ENCODE peak calls at places on chromosome 18, in six cellular contexts. G is AG10803, E is glutamatergic neuron, V is Calu3, B is astrocyte of the spinal cord, U is MCF 10A. Q is an unnamed sample.

GRCh38 chr18:40874233-40874632 is 1080.8 kb upstream of the PIK3C3 start:
- DNase-seq in G (peak; percentile 50), E (no peak), V (no peak), B (peak; percentile 34), U (peak; percentile 52), Q (no peak)

GRCh38 chr18:23049698-23050373 is 85.4 kb upstream of the CABLES1 start:
- DNase-seq in G (no peak), E (peak; percentile 24), V (no peak), B (no peak), U (no peak), Q (no peak)

GRCh38 chr18:7325126-7325430 is 94.2 kb downstream of the LRRC30 start:
- DNase-seq in G (no peak), E (no peak), V (no peak), B (no peak), U (peak; percentile 65), Q (no peak)

GRCh38 chr18:10760986-10761385 is 235.2 kb downstream of the NAPG start:
- DNase-seq in G (no peak), E (no peak), V (no peak), B (no peak), U (no peak), Q (no peak)

GRCh38 chr18:24136967-24137373 is 1.9 kb upstream of the CABYR start:
- DNase-seq in G (no peak), E (no peak), V (no peak), B (no peak), U (peak; percentile 30), Q (no peak)

GRCh38 chr18:494602-494983 is 5.9 kb downstream of the COLEC12 start:
- DNase-seq in G (peak; percentile 78), E (no peak), V (no peak), B (peak; percentile 30), U (no peak), Q (no peak)

GRCh38 chr18:46156838-46157237 is 52.7 kb downstream of the HAUS1 start:
- DNase-seq in G (no peak), E (no peak), V (no peak), B (no peak), U (no peak), Q (no peak)

GRCh38 chr18:56574827-56575226 is 63.6 kb downstream of the TXNL1 start:
- DNase-seq in G (no peak), E (no peak), V (no peak), B (no peak), U (no peak), Q (no peak)

GRCh38 chr18:60499675-60500074 is 127.1 kb upstream of the MC4R start:
- DNase-seq in G (no peak), E (no peak), V (no peak), B (no peak), U (no peak), Q (no peak)

GRCh38 chr18:70442933-70443332 is 154.1 kb downstream of the SOCS6 start:
- DNase-seq in G (no peak), E (no peak), V (no peak), B (peak; percentile 9), U (no peak), Q (no peak)

GRCh38 chr18:79927597-79928562 is 23.6 kb downstream of the SLC66A2 start:
- DNase-seq in G (no peak), E (no peak), V (no peak), B (no peak), U (no peak), Q (no peak)

GRCh38 chr18:63149200-63149587 is 170.4 kb downstream of the BCL2 start:
- DNase-seq in G (no peak), E (peak; percentile 52), V (no peak), B (no peak), U (no peak), Q (no peak)

GRCh38 chr18:50065039-50065438 is 129.9 kb downstream of the MYO5B start:
- DNase-seq in G (no peak), E (no peak), V (no peak), B (no peak), U (no peak), Q (no peak)

GRCh38 chr18:30562231-30562630 is 480.3 kb downstream of the DSC3 start:
- DNase-seq in G (no peak), E (no peak), V (no peak), B (no peak), U (no peak), Q (no peak)

GRCh38 chr18:27378396-27379094 is 193.4 kb upstream of the CHST9 start:
- DNase-seq in G (peak; percentile 1), E (no peak), V (peak; percentile 81), B (peak; percentile 79), U (peak; percentile 90), Q (no peak)

GRCh38 chr18:907880-908512 is 3.3 kb downstream of the ADCYAP1 start:
- DNase-seq in G (no peak), E (peak; percentile 44), V (no peak), B (no peak), U (no peak), Q (no peak)

GRCh38 chr18:78713064-78713463 is 266.6 kb upstream of the SALL3 start:
- DNase-seq in G (no peak), E (no peak), V (no peak), B (no peak), U (no peak), Q (no peak)

GRCh38 chr18:3651266-3651665 is 201.3 kb downstream of the TGIF1 start:
- DNase-seq in G (no peak), E (no peak), V (no peak), B (no peak), U (no peak), Q (no peak)

GRCh38 chr18:71878226-71878625 is 665.9 kb downstream of the CBLN2 start:
- DNase-seq in G (no peak), E (no peak), V (no peak), B (peak; percentile 4), U (no peak), Q (no peak)

GRCh38 chr18:69177702-69178101 is 223.0 kb upstream of the DOK6 start:
- DNase-seq in G (no peak), E (no peak), V (no peak), B (no peak), U (peak; percentile 13), Q (no peak)

GRCh38 chr18:5895886-5896740 is 791 bp upstream of the TMEM200C start:
- DNase-seq in G (no peak), E (peak; percentile 74), V (no peak), B (peak; percentile 77), U (no peak), Q (peak; percentile 15)

GRCh38 chr18:37476182-37476581 is 89.4 kb downstream of the CELF4 start:
- DNase-seq in G (peak; percentile 22), E (peak; percentile 65), V (peak; percentile 52), B (no peak), U (peak; percentile 56), Q (no peak)

GRCh38 chr18:72848534-72849237 is 19.1 kb downstream of the NETO1 start:
- DNase-seq in G (no peak), E (no peak), V (peak; percentile 24), B (peak; percentile 48), U (peak; percentile 80), Q (no peak)

GRCh38 chr18:2994603-2995432 is 18.1 kb downstream of the LPIN2 start:
- DNase-seq in G (peak; percentile 39), E (no peak), V (peak; percentile 62), B (no peak), U (no peak), Q (peak; percentile 47)

GRCh38 chr18:908631-909621 is 4.3 kb downstream of the ADCYAP1 start:
- DNase-seq in G (no peak), E (peak; percentile 51), V (no peak), B (no peak), U (no peak), Q (no peak)

GRCh38 chr18:70377317-70377799 is 88.5 kb downstream of the SOCS6 start:
- DNase-seq in G (no peak), E (no peak), V (no peak), B (no peak), U (no peak), Q (no peak)

GRCh38 chr18:62610509-62611394 is 87.9 kb downstream of the ZCCHC2 start:
- DNase-seq in G (no peak), E (peak; percentile 60), V (no peak), B (no peak), U (no peak), Q (no peak)

GRCh38 chr18:32438173-32438572 is 32.5 kb downstream of the GAREM1 start:
- DNase-seq in G (no peak), E (peak; percentile 73), V (no peak), B (no peak), U (no peak), Q (no peak)

GRCh38 chr18:63152791-63153190 is 166.8 kb downstream of the BCL2 start:
- DNase-seq in G (no peak), E (no peak), V (no peak), B (no peak), U (no peak), Q (no peak)

GRCh38 chr18:39773656-39774055 is 2181.4 kb upstream of the PIK3C3 start:
- DNase-seq in G (no peak), E (no peak), V (no peak), B (peak; percentile 30), U (no peak), Q (no peak)

GRCh38 chr18:66621816-66622576 is 18.1 kb upstream of the CDH19 start:
- DNase-seq in G (no peak), E (no peak), V (no peak), B (no peak), U (no peak), Q (no peak)

GRCh38 chr18:35837922-35838496 is 134.5 kb upstream of the RMP24 start:
- DNase-seq in G (no peak), E (no peak), V (no peak), B (no peak), U (no peak), Q (no peak)
- TF ChIP-seq CTCF in G (no peak), E (no peak), V (no peak), B (no peak), U (no peak), Q (no peak)

DNA sequence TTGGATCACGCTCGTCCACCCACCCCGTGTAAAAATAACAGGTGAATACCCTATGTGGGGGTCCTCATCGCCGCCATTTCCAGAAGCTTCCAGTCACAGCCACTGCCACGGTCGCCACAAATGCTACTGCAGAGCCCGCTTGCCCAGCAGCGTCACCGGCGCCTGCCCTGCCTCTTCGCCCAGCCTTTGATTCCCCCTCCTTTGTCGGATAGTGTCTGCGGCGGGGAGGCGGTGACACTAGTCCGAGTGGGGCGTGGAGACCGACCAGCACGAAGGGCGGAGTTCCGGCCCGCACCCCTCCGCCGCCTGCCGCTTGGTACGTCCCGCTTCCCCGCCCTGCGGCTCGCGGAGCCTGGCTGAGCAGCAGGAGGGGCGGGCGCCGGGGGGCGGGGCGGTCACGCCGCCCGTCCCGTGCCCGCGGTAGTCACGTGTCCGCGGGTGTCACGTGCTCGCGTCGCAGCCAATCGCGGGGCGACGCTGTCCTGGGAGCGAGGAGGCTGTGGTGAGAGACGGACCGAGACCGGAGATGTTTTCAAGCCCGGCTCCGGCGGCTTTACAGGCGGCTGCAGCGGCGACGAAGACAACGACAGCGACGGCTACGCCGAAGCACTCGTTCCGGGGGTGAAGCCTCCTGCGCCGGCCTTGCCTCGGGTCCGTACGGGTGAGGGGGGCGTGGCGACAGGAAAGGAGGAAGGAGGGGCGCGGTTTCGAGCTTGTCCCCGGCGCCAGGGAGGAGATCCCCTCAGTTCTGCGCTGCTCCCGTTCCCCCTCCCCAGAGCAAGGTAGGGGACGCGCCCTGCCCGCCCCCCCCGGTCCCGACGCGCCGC is at the start of gene ANKRD12:
- DNase-seq in G (peak; percentile 99), E (peak; percentile 98), V (peak; percentile 97), B (peak; percentile 98), U (peak; percentile 95), Q (peak; percentile 98)
- TF ChIP-seq CTCF in G (no peak), E (no peak), V (no peak), B (no peak), U (no peak), Q (no peak)

GRCh38 chr18:44679056-44679911 is 1.4 kb upstream of the SETBP1 start:
- DNase-seq in G (peak; percentile 88), E (peak; percentile 83), V (peak; percentile 84), B (peak; percentile 91), U (peak; percentile 78), Q (peak; percentile 83)
- TF ChIP-seq CTCF in G (peak; percentile 59), E (peak; percentile 44), V (peak; percentile 58), B (peak; percentile 67), U (peak; percentile 39), Q (no peak)

GRCh38 chr18:57959278-57959677 is 84.7 kb upstream of the NEDD4L start:
- DNase-seq in G (peak; percentile 35), E (no peak), V (peak; percentile 72), B (peak; percentile 42), U (peak; percentile 84), Q (no peak)
- TF ChIP-seq CTCF in G (peak; percentile 42), E (peak; percentile 28), V (no peak), B (peak; percentile 51), U (peak; percentile 53), Q (no peak)

Q was measured in activated B cell treated with CpG ODN at 0.5 μM for 24 hours.